ENCODE peak calls at places on chromosome 19, in four cellular contexts. T, F, Q and B are unnamed samples.

GRCh38 chr19:2434721-2435265 is 7.4 kb upstream of the TIMM13 start:
- DNase-seq in F (no peak), Q (no peak), T (no peak), B (no peak)

GRCh38 chr19:16419671-16420394 is 51.9 kb downstream of the EPS15L1 start:
- DNase-seq in T (no peak), Q (no peak), F (no peak), B (no peak)

GRCh38 chr19:28519950-28520861 is 692.7 kb downstream of the UQCRFS1 start:
- DNase-seq in F (no peak), T (no peak), Q (no peak), B (no peak)

GRCh38 chr19:29805026-29805925 is 6.5 kb upstream of the CCNE1 start:
- DNase-seq in Q (no peak), F (no peak), T (no peak), B (no peak)

GRCh38 chr19:49680473-49681351 is 3.6 kb downstream of the PRMT1 start:
- DNase-seq in T (peak; percentile 98), F (peak; percentile 85), Q (peak; percentile 82), B (peak; percentile 98)

GRCh38 chr19:13401388-13401787 is 104.9 kb downstream of the CACNA1A start:
- DNase-seq in Q (no peak), F (no peak), T (peak; percentile 34), B (no peak)

GRCh38 chr19:50315773-50316448 is 13.3 kb downstream of the KCNC3 start:
- DNase-seq in Q (no peak), T (peak; percentile 34), F (no peak), B (no peak)

GRCh38 chr19:3413796-3414327 is 47.5 kb downstream of the NFIC start:
- DNase-seq in Q (no peak), F (no peak), T (peak; percentile 50), B (no peak)

GRCh38 chr19:1465191-1466016 is 13.6 kb downstream of the C19orf25 start:
- DNase-seq in F (no peak), Q (no peak), T (no peak), B (no peak)

GRCh38 chr19:39351537-39352037 is 9.4 kb downstream of the SAMD4B start:
- DNase-seq in T (no peak), F (no peak), Q (no peak), B (no peak)

GRCh38 chr19:49705919-49706318 is 15.0 kb downstream of the CPT1C start:
- DNase-seq in Q (no peak), F (no peak), T (no peak), B (no peak)

GRCh38 chr19:33772102-33772857 is 24.4 kb upstream of the KCTD15 start:
- DNase-seq in Q (no peak), F (no peak), T (no peak), B (no peak)

GRCh38 chr19:33770107-33770506 is 26.6 kb upstream of the KCTD15 start:
- DNase-seq in F (no peak), T (no peak), Q (no peak), B (no peak)

GRCh38 chr19:33769208-33769607 is 27.5 kb upstream of the KCTD15 start:
- DNase-seq in F (no peak), T (no peak), Q (no peak), B (no peak)

GRCh38 chr19:33772858-33773180 is 23.9 kb upstream of the KCTD15 start:
- DNase-seq in Q (no peak), T (no peak), F (no peak), B (no peak)

GRCh38 chr19:33771308-33772101 is 25.2 kb upstream of the KCTD15 start:
- DNase-seq in Q (peak; percentile 36), T (peak; percentile 87), F (peak; percentile 72), B (peak; percentile 90)
- TF ChIP-seq CTCF in Q (peak; percentile 88), T (peak; percentile 86), F (peak; percentile 89), B (peak; percentile 88)

GRCh38 chr19:6022570-6023049 is 44.7 kb upstream of the RANBP3 start:
- DNase-seq in F (no peak), Q (no peak), T (no peak), B (no peak)
- TF ChIP-seq CTCF in F (peak; percentile 12), Q (no peak), T (no peak), B (no peak)

GRCh38 chr19:53659292-53659691 is 27.5 kb downstream of the DPRX start:
- DNase-seq in Q (peak; percentile 31), T (no peak), F (peak; percentile 9), B (no peak)
- TF ChIP-seq CTCF in Q (no peak), T (no peak), F (peak; percentile 51), B (no peak)

GRCh38 chr19:18940791-18941627 is at the start of gene HOMER3:
- DNase-seq in F (peak; percentile 75), T (peak; percentile 87), Q (peak; percentile 55), B (peak; percentile 98)
- TF ChIP-seq CTCF in F (no peak), T (no peak), Q (peak; percentile 25), B (peak; percentile 30)

GRCh38 chr19:5339950-5340636 is 519 bp downstream of the PTPRS start:
- DNase-seq in T (peak; percentile 63), Q (no peak), F (peak; percentile 27), B (no peak)
- TF ChIP-seq CTCF in T (peak; percentile 5), Q (no peak), F (no peak), B (no peak)

DNA sequence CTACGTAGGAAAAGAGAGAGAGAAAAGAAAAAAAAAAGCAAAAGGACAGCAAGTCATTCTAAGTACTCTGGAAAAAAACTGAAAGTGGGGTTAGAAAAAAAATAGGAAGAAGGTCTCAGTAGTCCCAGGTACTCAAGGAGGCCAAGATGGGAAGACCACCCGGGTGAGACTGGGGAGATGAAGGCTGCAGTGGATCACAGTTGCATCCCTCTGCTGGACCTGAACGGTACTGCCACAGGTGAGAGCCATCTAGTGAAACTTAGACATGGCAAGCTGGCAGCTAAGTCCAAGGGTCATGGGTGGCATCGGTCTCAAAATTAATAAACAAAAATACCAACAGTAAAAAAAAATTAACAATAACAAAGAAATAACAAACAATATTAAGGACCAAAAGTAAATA is 41.0 kb upstream of the ZNF91 start:
- DNase-seq in F (peak; percentile 17), Q (no peak), T (peak; percentile 35), B (no peak)
- TF ChIP-seq CTCF in F (peak; percentile 56), Q (no peak), T (peak; percentile 57), B (no peak)

GRCh38 chr19:55536951-55537740 is at the start of gene SBK2:
- DNase-seq in F (peak; percentile 31), Q (no peak), T (peak; percentile 23), B (no peak)
- TF ChIP-seq CTCF in F (no peak), Q (no peak), T (no peak), B (peak; percentile 13)

DNA sequence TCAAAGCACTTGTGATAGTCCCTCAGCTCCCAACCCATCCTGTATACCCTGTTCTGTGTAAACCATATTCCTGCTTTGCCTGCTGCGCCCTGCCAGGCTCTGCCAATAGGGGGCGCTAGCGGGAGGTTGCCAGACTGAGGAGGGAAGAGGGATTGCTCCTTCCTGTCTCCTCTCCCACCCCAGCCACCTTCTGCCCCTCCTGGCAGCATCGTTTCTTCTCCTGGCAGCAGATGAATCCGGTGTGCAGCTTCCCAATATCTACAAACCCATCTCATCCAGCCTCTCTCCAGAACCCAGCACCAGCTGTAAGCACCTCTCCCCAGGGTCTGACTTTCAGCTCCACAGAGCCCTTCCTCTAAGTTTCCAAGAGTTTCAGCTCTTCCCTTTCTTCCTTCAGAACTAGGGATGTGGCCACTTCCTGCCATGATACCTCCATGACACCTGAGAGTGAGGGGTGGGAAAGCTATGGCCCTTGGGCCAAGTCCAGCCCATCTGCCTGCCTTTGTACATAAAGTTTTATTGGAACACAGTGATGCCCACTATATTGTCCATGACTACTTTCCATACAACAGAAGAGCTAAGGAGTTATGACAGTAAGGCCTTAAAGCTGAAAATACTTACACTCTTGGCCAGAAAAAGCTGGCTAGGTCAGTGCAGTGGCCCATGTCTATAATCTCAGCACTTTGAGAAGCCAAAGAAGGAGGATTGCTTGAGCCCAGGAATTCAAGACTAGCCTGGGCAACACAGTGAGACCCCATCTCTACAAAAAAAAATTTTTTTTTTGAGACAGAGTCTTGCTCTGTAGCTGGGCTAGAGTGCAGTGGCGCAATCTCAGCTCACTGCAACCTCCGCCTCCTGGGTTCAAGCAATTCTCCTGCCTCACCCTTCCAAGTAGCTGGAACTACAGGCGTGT is 34.5 kb upstream of the ATP1A3 start:
- DNase-seq in F (no peak), T (peak; percentile 84), Q (no peak), B (no peak)
- TF ChIP-seq CTCF in F (peak; percentile 70), T (peak; percentile 98), Q (no peak), B (peak; percentile 55)